ENCODE peak calls at places on chromosomes 1 and 21, in four cellular contexts. One of them, this sample, is unnamed.

GRCh38 chr1:77866296-77866695 is 22.1 kb upstream of the NEXN start:
- DNase-seq in IMR-90: no peak
- DNase-seq in neural progenitor cell: no peak
- DNase-seq in GM23248: no peak
- DNase-seq in this sample: no peak

GRCh38 chr1:40317394-40318074 is 448 bp upstream of the COL9A2 start:
- DNase-seq in IMR-90: no peak
- DNase-seq in neural progenitor cell: peak
- DNase-seq in GM23248: no peak
- DNase-seq in this sample: no peak

GRCh38 chr1:163202833-163203451 is at the start of gene RGS5:
- DNase-seq in IMR-90: peak
- DNase-seq in neural progenitor cell: peak
- DNase-seq in GM23248: peak
- DNase-seq in this sample: no peak

GRCh38 chr1:36256558-36257374 is 32.5 kb downstream of the THRAP3 start:
- DNase-seq in IMR-90: no peak
- DNase-seq in neural progenitor cell: no peak
- DNase-seq in GM23248: no peak
- DNase-seq in this sample: no peak

GRCh38 chr1:75135829-75136142 is 1.6 kb downstream of the LHX8 start:
- DNase-seq in IMR-90: no peak
- DNase-seq in neural progenitor cell: peak
- DNase-seq in GM23248: no peak
- DNase-seq in this sample: no peak

GRCh38 chr1:202713110-202713509 is 2.9 kb upstream of the SYT2 start:
- DNase-seq in IMR-90: no peak
- DNase-seq in neural progenitor cell: peak
- DNase-seq in GM23248: no peak
- DNase-seq in this sample: peak

GRCh38 chr1:61169634-61170033 is 87.3 kb downstream of the NFIA start:
- DNase-seq in IMR-90: no peak
- DNase-seq in neural progenitor cell: no peak
- DNase-seq in GM23248: no peak
- DNase-seq in this sample: no peak

GRCh38 chr1:245802941-245803665 is 648.3 kb downstream of the KIF26B start:
- DNase-seq in IMR-90: no peak
- DNase-seq in neural progenitor cell: no peak
- DNase-seq in GM23248: peak
- DNase-seq in this sample: no peak

GRCh38 chr1:20641986-20642385 is 8.7 kb downstream of the PINK1 start:
- DNase-seq in IMR-90: no peak
- DNase-seq in neural progenitor cell: no peak
- DNase-seq in GM23248: no peak
- DNase-seq in this sample: no peak

GRCh38 chr21:31781737-31782136 is 49.8 kb upstream of the SCAF4 start:
- DNase-seq in IMR-90: peak
- DNase-seq in neural progenitor cell: no peak
- DNase-seq in GM23248: peak
- DNase-seq in this sample: no peak

GRCh38 chr21:38266732-38267131 is 9.9 kb downstream of the KCNJ15 start:
- DNase-seq in IMR-90: peak
- DNase-seq in neural progenitor cell: no peak
- DNase-seq in GM23248: peak
- DNase-seq in this sample: peak

GRCh38 chr1:176379626-176380339 is 83.2 kb upstream of the PAPPA2 start:
- DNase-seq in IMR-90: no peak
- DNase-seq in neural progenitor cell: no peak
- DNase-seq in GM23248: peak
- DNase-seq in this sample: peak

GRCh38 chr1:944341-945325 is 14.4 kb downstream of the NOC2L start:
- DNase-seq in IMR-90: peak
- DNase-seq in neural progenitor cell: no peak
- DNase-seq in GM23248: peak
- DNase-seq in this sample: no peak

GRCh38 chr1:48530727-48531351 is 58.8 kb upstream of the SPATA6 start:
- DNase-seq in IMR-90: peak
- DNase-seq in neural progenitor cell: peak
- DNase-seq in GM23248: peak
- DNase-seq in this sample: peak

GRCh38 chr1:161039546-161039945 is 782 bp upstream of the TSTD1 start:
- DNase-seq in IMR-90: no peak
- DNase-seq in neural progenitor cell: no peak
- DNase-seq in GM23248: no peak
- DNase-seq in this sample: no peak
- H3K4me3 ChIP-seq in IMR-90: no peak
- H3K4me3 ChIP-seq in neural progenitor cell: no peak
- H3K4me3 ChIP-seq in GM23248: no peak
- H3K4me3 ChIP-seq in this sample: no peak

DNA sequence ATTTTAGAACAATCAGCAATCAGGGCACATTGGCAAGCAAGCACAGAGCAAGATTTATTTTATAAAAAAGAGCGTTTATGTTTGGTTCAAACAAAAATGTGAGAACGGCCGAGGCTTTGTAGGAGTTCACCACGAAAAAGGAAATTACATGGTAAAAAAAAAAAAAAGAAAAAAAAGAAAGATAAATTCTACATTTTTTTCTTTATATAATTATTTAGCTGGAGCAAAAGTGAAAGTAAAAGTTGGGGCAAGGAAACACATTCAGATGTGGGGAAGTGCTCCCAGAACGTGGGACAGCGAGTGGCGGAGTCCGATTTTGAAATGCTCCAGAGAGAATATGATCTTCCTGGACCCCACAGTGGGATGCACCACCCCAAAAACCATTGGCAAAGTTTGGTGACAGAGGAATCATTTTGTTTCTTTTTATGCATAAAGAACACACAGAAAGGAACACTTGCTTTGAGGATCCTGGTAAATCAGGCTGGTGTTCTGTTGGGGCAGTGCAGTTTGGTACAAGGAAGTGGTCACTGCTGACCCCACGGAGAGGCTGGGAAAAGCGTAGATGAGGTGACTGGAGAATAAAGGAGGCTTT is 16.3 kb upstream of the ATP5PO start:
- DNase-seq in IMR-90: no peak
- DNase-seq in neural progenitor cell: no peak
- DNase-seq in GM23248: peak
- DNase-seq in this sample: no peak
- H3K4me3 ChIP-seq in IMR-90: peak
- H3K4me3 ChIP-seq in neural progenitor cell: peak
- H3K4me3 ChIP-seq in GM23248: peak
- H3K4me3 ChIP-seq in this sample: peak

GRCh38 chr1:6667139-6667538 is 34.5 kb downstream of the DNAJC11 start:
- DNase-seq in IMR-90: peak
- DNase-seq in neural progenitor cell: no peak
- DNase-seq in GM23248: no peak
- DNase-seq in this sample: no peak
- H3K4me3 ChIP-seq in IMR-90: no peak
- H3K4me3 ChIP-seq in neural progenitor cell: no peak
- H3K4me3 ChIP-seq in GM23248: no peak
- H3K4me3 ChIP-seq in this sample: no peak

GRCh38 chr1:106080608-106081325 is 975.7 kb upstream of the PRMT6 start:
- DNase-seq in IMR-90: no peak
- DNase-seq in neural progenitor cell: no peak
- DNase-seq in GM23248: peak
- DNase-seq in this sample: no peak
- H3K4me3 ChIP-seq in IMR-90: no peak
- H3K4me3 ChIP-seq in neural progenitor cell: no peak
- H3K4me3 ChIP-seq in GM23248: no peak
- H3K4me3 ChIP-seq in this sample: no peak

GRCh38 chr1:111232134-111232533 is 4.6 kb downstream of the CHI3L2 start:
- DNase-seq in IMR-90: no peak
- DNase-seq in neural progenitor cell: no peak
- DNase-seq in GM23248: no peak
- DNase-seq in this sample: no peak
- H3K4me3 ChIP-seq in IMR-90: no peak
- H3K4me3 ChIP-seq in neural progenitor cell: no peak
- H3K4me3 ChIP-seq in GM23248: no peak
- H3K4me3 ChIP-seq in this sample: no peak

GRCh38 chr1:184664042-184664659 is 90.5 kb downstream of the EDEM3 start:
- DNase-seq in IMR-90: peak
- DNase-seq in neural progenitor cell: peak
- DNase-seq in GM23248: peak
- DNase-seq in this sample: peak
- H3K4me3 ChIP-seq in IMR-90: peak
- H3K4me3 ChIP-seq in neural progenitor cell: peak
- H3K4me3 ChIP-seq in GM23248: peak
- H3K4me3 ChIP-seq in this sample: peak